ENCODE peak calls at places on chromosomes 1 and 21, in seven cellular contexts. O is kidney, T is psoas muscle, I is small intestine, G is thoracic aorta, Z is colonic mucosa, A is hepatocyte. C is an unnamed sample.

GRCh38 chr1:164380893-164381292 is 178.1 kb upstream of the PBX1 start:
- DNase-seq in O (no peak), T (peak; percentile 54), I (no peak), G (peak; percentile 2), Z (no peak), A (no peak), C (no peak)

GRCh38 chr1:185439727-185440415 is 122.8 kb upstream of the IVNS1ABP start:
- DNase-seq in O (no peak), T (no peak), I (peak; percentile 51), G (no peak), Z (no peak), A (peak; percentile 57), C (no peak)

GRCh38 chr1:3431266-3431665 is 23.2 kb upstream of the ARHGEF16 start:
- DNase-seq in O (peak; percentile 37), T (peak; percentile 42), I (no peak), G (no peak), Z (no peak), A (no peak), C (no peak)

GRCh38 chr1:201539561-201540404 is 856 bp downstream of the NAV1 start:
- DNase-seq in O (peak; percentile 85), T (peak; percentile 74), I (peak; percentile 25), G (peak; percentile 61), Z (no peak), A (peak; percentile 71), C (peak; percentile 90)

GRCh38 chr1:202586018-202586821 is 124.0 kb downstream of the SYT2 start:
- DNase-seq in O (no peak), T (no peak), I (no peak), G (no peak), Z (peak; percentile 28), A (peak; percentile 37), C (no peak)

GRCh38 chr1:225710804-225711203 is 57.9 kb upstream of the ENAH start:
- DNase-seq in O (no peak), T (no peak), I (no peak), G (no peak), Z (no peak), A (peak; percentile 19), C (no peak)

GRCh38 chr1:90114521-90115141 is 119.7 kb downstream of the ZNF326 start:
- DNase-seq in O (no peak), T (no peak), I (peak; percentile 53), G (no peak), Z (no peak), A (peak; percentile 74), C (no peak)

GRCh38 chr1:236113324-236114032 is 28.9 kb upstream of the GPR137B start:
- DNase-seq in O (no peak), T (no peak), I (no peak), G (no peak), Z (no peak), A (no peak), C (no peak)

GRCh38 chr1:236535656-236536293 is 12.0 kb downstream of the LGALS8 start:
- DNase-seq in O (no peak), T (no peak), I (no peak), G (no peak), Z (no peak), A (peak; percentile 15), C (no peak)

GRCh38 chr1:165501975-165502358 is 41.8 kb upstream of the LRRC52 start:
- DNase-seq in O (no peak), T (no peak), I (no peak), G (no peak), Z (no peak), A (no peak), C (no peak)

GRCh38 chr1:248807067-248807737 is 18.5 kb downstream of the SH3BP5L start:
- DNase-seq in O (no peak), T (peak; percentile 75), I (peak; percentile 67), G (no peak), Z (peak; percentile 75), A (peak; percentile 54), C (no peak)
- H3K4me3 ChIP-seq in O (no peak overlapping the region), T (no peak overlapping the region), I (no peak overlapping the region), G (no peak overlapping the region), Z (no peak overlapping the region), A (no peak overlapping the region), C (no peak overlapping the region)

DNA sequence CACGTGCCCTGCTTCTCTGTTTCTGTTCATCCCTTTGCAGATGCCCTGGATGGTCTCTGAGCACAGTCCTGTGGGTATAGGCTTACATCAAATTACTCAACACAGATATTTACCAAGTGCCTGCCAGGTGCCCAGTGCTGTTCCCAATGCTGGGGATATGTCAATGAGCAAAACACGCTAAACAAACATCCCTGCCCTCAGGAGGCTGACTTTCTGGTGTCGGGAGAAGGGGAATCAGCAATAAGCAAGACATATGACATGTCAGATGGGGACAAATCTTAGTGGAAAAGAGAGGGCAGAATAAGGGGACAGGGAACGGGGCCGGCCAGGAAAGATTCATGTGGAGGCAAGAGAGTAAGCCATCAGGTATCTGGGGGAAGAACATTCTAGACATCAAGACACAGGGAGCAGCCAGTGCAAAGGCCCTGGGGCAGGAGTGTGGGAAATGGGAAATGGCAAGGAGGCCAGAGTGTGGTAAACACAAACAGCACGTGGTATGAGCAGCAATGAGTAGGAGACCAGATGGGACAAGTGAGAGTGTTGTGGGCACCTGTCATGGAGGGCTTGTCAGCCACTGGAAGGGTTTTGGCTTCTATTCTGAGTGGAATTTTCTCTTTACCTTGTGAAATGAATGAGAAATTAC is 160.2 kb upstream of the KAZN start:
- DNase-seq in O (no peak), T (no peak), I (no peak), G (no peak), Z (no peak), A (no peak), C (no peak)
- H3K4me1 ChIP-seq in O (no peaks in the 10 kb centered on the region), T (no peaks in the 10 kb centered on the region), I (no peaks in the 10 kb centered on the region), G (no peaks in the 10 kb centered on the region), Z (no peaks in the 10 kb centered on the region), A (no peaks in the 10 kb centered on the region), C (no peaks in the 10 kb centered on the region)

GRCh38 chr21:35153671-35154070 is 104.6 kb upstream of the RUNX1 start:
- DNase-seq in O (no peak), T (no peak), I (no peak), G (no peak), Z (no peak), A (no peak), C (no peak)

GRCh38 chr21:35149698-35150097 is 100.6 kb upstream of the RUNX1 start:
- DNase-seq in O (no peak), T (no peak), I (no peak), G (no peak), Z (no peak), A (no peak), C (no peak)

GRCh38 chr21:35147439-35147838 is 98.3 kb upstream of the RUNX1 start:
- DNase-seq in O (no peak), T (no peak), I (no peak), G (no peak), Z (no peak), A (no peak), C (no peak)

GRCh38 chr21:35154788-35155187 is 105.7 kb upstream of the RUNX1 start:
- DNase-seq in O (no peak), T (no peak), I (no peak), G (no peak), Z (no peak), A (no peak), C (no peak)

GRCh38 chr21:35150562-35151226 is 101.6 kb upstream of the RUNX1 start:
- DNase-seq in O (no peak), T (no peak), I (no peak), G (no peak), Z (no peak), A (no peak), C (no peak)
- H3K4me3 ChIP-seq in O (no peak overlapping the region), T (no peak overlapping the region), I (no peak overlapping the region), G (no peak overlapping the region), Z (no peak overlapping the region), A (no peak overlapping the region), C (no peak overlapping the region)

GRCh38 chr1:243294723-243295121 is 38.9 kb downstream of the SDCCAG8 start:
- DNase-seq in O (no peak), T (no peak), I (no peak), G (no peak), Z (no peak), A (no peak), C (no peak)
- H3K4me1 ChIP-seq in O (no peaks in the 10 kb centered on the region), T (peaks cover 4% of the 10 kb centered on the region), I (no peaks in the 10 kb centered on the region), G (no peaks in the 10 kb centered on the region), Z (no peaks in the 10 kb centered on the region), A (no peaks in the 10 kb centered on the region), C (no peaks in the 10 kb centered on the region)

DNA sequence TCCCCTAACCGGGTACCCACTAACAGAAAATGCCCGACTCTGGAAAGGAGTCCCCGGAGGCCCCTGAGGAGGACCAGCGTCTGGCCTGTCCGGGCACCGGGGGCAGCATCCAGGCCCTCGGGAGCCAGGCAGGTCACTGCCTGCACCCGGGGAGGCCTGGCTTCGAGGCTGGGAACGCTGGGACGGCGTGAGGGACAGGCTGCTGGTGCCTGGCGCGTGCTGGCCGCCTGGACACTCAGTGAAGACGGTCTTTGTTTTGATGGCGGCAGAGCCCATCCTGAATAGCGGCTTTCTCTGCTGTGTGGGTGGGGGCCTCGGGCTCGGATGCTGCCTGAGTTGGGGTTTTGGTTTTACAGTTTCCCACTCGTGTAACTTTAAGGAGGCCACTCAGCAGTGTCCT is 37.6 kb downstream of the PRKCZ start:
- DNase-seq in O (no peak), T (no peak), I (no peak), G (no peak), Z (no peak), A (no peak), C (no peak)
- H3K4me3 ChIP-seq in O (no peak overlapping the region), T (no peak overlapping the region), I (no peak overlapping the region), G (no peak overlapping the region), Z (no peak overlapping the region), A (no peak overlapping the region), C (no peak overlapping the region)

C was measured in ascending aorta.